ENCODE peak calls at places on chromosomes 12 and 14, in six cellular contexts. P is fibroblast of lung, M is upper lobe of right lung, Y is cardiac muscle cell, E is BE2C, G is iPS DF 6.9. S is an unnamed sample.

GRCh38 chr12:101051901-101052550 is 158.0 kb downstream of the SLC5A8 start:
- DNase-seq in E (no peak), G (no peak), Y (peak; percentile 97), M (no peak), P (peak; percentile 97), S (no peak)

GRCh38 chr12:41485203-41485602 is 297.1 kb downstream of the PDZRN4 start:
- DNase-seq in G (no peak), Y (no peak), E (no peak), M (no peak), P (no peak), S (no peak)

GRCh38 chr14:33505963-33506329 is 444.9 kb downstream of the EGLN3 start:
- DNase-seq in P (no peak), M (no peak), G (no peak), Y (no peak), E (no peak), S (no peak)

GRCh38 chr14:99809864-99810854 is 16.9 kb downstream of the EML1 start:
- DNase-seq in P (no peak), G (no peak), Y (no peak), E (peak; percentile 73), M (no peak), S (no peak)

GRCh38 chr12:84128117-84128991 is 784.2 kb downstream of the SLC6A15 start:
- DNase-seq in G (no peak), Y (no peak), P (no peak), M (peak; percentile 20), E (no peak), S (peak; percentile 16)

GRCh38 chr12:120439646-120440247 is 1.8 kb downstream of the COX6A1 start:
- DNase-seq in G (no peak), Y (peak; percentile 62), M (peak; percentile 66), E (peak; percentile 85), P (peak; percentile 51), S (peak; percentile 91)

GRCh38 chr14:100438678-100439592 is 115.8 kb downstream of the SLC25A47 start:
- DNase-seq in G (no peak), E (peak; percentile 46), M (no peak), Y (peak; percentile 50), P (peak; percentile 95), S (no peak)

GRCh38 chr14:80350707-80351106 is 139.4 kb upstream of the DIO2 start:
- DNase-seq in E (no peak), G (no peak), P (no peak), Y (peak; percentile 8), M (no peak), S (no peak)

GRCh38 chr14:56894591-56894991 is 84.3 kb upstream of the OTX2 start:
- DNase-seq in E (no peak), Y (no peak), P (no peak), M (no peak), G (no peak), S (peak; percentile 95)

GRCh38 chr12:22881878-22882277 is 256.9 kb downstream of the ETNK1 start:
- DNase-seq in Y (no peak), E (no peak), G (no peak), P (no peak), M (no peak), S (no peak)

GRCh38 chr14:52961060-52961639 is 10.3 kb upstream of the FERMT2 start:
- DNase-seq in E (peak; percentile 67), G (no peak), M (peak; percentile 64), P (peak; percentile 55), Y (peak; percentile 79), S (peak; percentile 86)

GRCh38 chr14:28676481-28676880 is 90.1 kb upstream of the FOXG1 start:
- DNase-seq in G (no peak), Y (no peak), P (peak; percentile 73), M (no peak), E (no peak), S (no peak)

GRCh38 chr14:75864352-75864751 is 117.4 kb downstream of the TGFB3 start:
- DNase-seq in M (no peak), E (no peak), Y (peak; percentile 77), G (no peak), P (peak; percentile 69), S (no peak)

GRCh38 chr12:77914089-77914488 is 83.4 kb downstream of the NAV3 start:
- DNase-seq in G (no peak), P (no peak), Y (peak; percentile 26), M (no peak), E (no peak), S (no peak)

GRCh38 chr14:90464481-90464880 is 67.7 kb downstream of the CALM1 start:
- DNase-seq in G (no peak), P (no peak), Y (no peak), M (no peak), E (no peak), S (no peak)

GRCh38 chr14:90487031-90487430 is 90.2 kb downstream of the CALM1 start:
- DNase-seq in M (no peak), P (peak; percentile 31), Y (peak; percentile 38), G (no peak), E (peak; percentile 82), S (peak; percentile 32)

GRCh38 chr12:931591-931990 is 17.9 kb downstream of the RAD52 start:
- DNase-seq in P (no peak), G (no peak), M (no peak), Y (no peak), E (no peak), S (no peak)

GRCh38 chr12:32115404-32116104 is 8.9 kb downstream of the BICD1 start:
- DNase-seq in E (peak; percentile 62), M (peak; percentile 67), G (no peak), Y (peak; percentile 99), P (peak; percentile 99), S (no peak)

GRCh38 chr12:112664569-112664968 is 127.0 kb upstream of the RPH3A start:
- DNase-seq in G (no peak), E (no peak), P (peak; percentile 3), M (no peak), Y (peak; percentile 14), S (peak; percentile 64)

GRCh38 chr14:74952697-74953484 is 2.5 kb downstream of the PGF start:
- DNase-seq in M (no peak), P (no peak), G (no peak), E (no peak), Y (no peak), S (no peak)

GRCh38 chr12:45989857-45990467 is 412 bp downstream of the SCAF11 start:
- DNase-seq in G (no peak), M (peak; percentile 87), P (peak; percentile 64), E (peak; percentile 63), Y (peak; percentile 49), S (peak; percentile 50)

GRCh38 chr12:95678684-95679083 is 111.9 kb downstream of the NTN4 start:
- DNase-seq in Y (no peak), M (no peak), E (no peak), P (no peak), G (no peak), S (no peak)

GRCh38 chr14:68631058-68631690 is 161.7 kb downstream of the ZFP36L1 start:
- DNase-seq in Y (no peak), M (no peak), E (no peak), P (no peak), G (no peak), S (no peak)

GRCh38 chr14:68630611-68631013 is 162.3 kb downstream of the ZFP36L1 start:
- DNase-seq in P (no peak), M (no peak), E (no peak), G (no peak), Y (no peak), S (no peak)

GRCh38 chr14:68632591-68632895 is 160.3 kb downstream of the ZFP36L1 start:
- DNase-seq in Y (no peak), P (no peak), G (no peak), E (no peak), M (no peak), S (no peak)

GRCh38 chr14:68633131-68633991 is 159.5 kb downstream of the ZFP36L1 start:
- DNase-seq in M (peak; percentile 55), G (no peak), E (no peak), P (peak; percentile 20), Y (peak; percentile 82), S (no peak)

GRCh38 chr14:68631691-68632590 is 160.9 kb downstream of the ZFP36L1 start:
- DNase-seq in P (no peak), M (peak; percentile 49), G (no peak), Y (no peak), E (no peak), S (no peak)
- H3K4me1 ChIP-seq in P (peaks cover 12% of the 10 kb centered on the region), M (peaks cover 27% of the 10 kb centered on the region), G (peaks cover 4% of the 10 kb centered on the region), Y (peaks cover 65% of the 10 kb centered on the region), E (no peaks in the 10 kb centered on the region), S (peaks cover 13% of the 10 kb centered on the region)

GRCh38 chr12:26632746-26633145 is 200.2 kb downstream of the ITPR2 start:
- DNase-seq in G (no peak), M (no peak), E (no peak), P (peak; percentile 54), Y (no peak), S (no peak)
- H3K4me1 ChIP-seq in G (peaks cover 4% of the 10 kb centered on the region), M (no peaks in the 10 kb centered on the region), E (no peaks in the 10 kb centered on the region), P (peaks cover 11% of the 10 kb centered on the region), Y (no peaks in the 10 kb centered on the region), S (peaks cover 40% of the 10 kb centered on the region)

GRCh38 chr12:116210762-116211161 is 66.7 kb downstream of the MED13L start:
- DNase-seq in P (no peak), E (no peak), M (no peak), Y (no peak), G (no peak), S (no peak)

GRCh38 chr12:116213014-116213413 is 64.5 kb downstream of the MED13L start:
- DNase-seq in Y (no peak), G (no peak), P (no peak), E (no peak), M (no peak), S (peak; percentile 35)

GRCh38 chr12:116207274-116207673 is 70.2 kb downstream of the MED13L start:
- DNase-seq in P (no peak), G (no peak), Y (no peak), M (no peak), E (no peak), S (no peak)

GRCh38 chr12:116206828-116207227 is 70.7 kb downstream of the MED13L start:
- DNase-seq in P (no peak), G (no peak), M (no peak), E (no peak), Y (no peak), S (no peak)

DNA sequence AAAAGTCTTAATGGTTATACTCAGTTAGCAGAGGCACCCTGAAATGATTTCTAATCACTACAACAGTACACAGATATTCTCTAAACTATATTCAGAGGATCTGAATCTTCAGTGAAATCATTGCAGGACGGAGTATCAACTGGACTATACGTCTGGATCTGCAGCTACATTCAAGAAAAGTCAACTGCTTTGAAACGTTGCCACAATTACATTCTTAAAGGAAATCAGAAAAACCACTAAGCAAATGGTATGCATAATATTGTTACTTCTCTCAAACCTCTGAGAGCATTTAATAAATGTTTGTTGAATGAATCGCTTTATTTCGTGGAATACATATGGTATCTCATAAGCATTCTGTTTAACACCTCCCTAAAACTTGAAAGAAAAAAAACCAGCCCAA is 67.4 kb downstream of the MED13L start:
- DNase-seq in P (peak; percentile 81), M (no peak), Y (peak; percentile 34), G (no peak), E (no peak), S (no peak)
- H3K4me1 ChIP-seq in P (no peaks in the 10 kb centered on the region), M (peaks cover 19% of the 10 kb centered on the region), Y (peaks cover 52% of the 10 kb centered on the region), G (no peaks in the 10 kb centered on the region), E (no peaks in the 10 kb centered on the region), S (peaks cover 39% of the 10 kb centered on the region)

DNA sequence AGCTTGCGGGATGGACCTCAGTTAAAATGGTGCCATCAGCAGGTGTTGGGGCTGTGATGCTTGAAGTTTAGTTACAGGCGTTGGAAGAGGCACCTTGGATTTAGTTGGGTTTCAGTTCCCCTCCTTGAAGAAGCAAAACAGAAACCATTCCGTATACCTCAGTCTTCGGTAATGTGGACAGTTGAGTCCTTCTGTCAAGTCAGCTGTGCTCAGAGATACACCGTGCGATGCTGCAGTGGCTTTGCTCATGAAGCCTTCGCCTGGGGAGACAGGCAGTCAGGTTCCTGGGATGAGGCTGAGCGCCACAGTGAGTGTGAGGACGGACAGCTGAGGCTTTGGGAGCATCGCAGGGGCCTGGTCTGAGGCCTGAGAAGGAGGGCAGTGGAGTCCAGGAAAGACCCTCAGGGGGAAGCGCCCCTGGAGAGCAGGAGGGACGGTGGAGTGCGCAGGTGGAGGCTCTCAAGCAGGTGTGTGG is 7.4 kb downstream of the RAN start:
- DNase-seq in G (no peak), E (peak; percentile 19), P (no peak), Y (no peak), M (no peak), S (peak; percentile 23)
- H3K4me1 ChIP-seq in G (no peaks in the 10 kb centered on the region), E (peaks cover 11% of the 10 kb centered on the region), P (no peaks in the 10 kb centered on the region), Y (no peaks in the 10 kb centered on the region), M (no peaks in the 10 kb centered on the region), S (peaks cover 25% of the 10 kb centered on the region)